ENCODE peak calls at places on chromosome 6, in four cellular contexts. F, A, W and R are unnamed samples.

GRCh38 chr6:50049829-50050228 is at the start of gene DEFB112:
- DNase-seq in F (no peak), A (no peak), W (no peak), R (no peak)

GRCh38 chr6:48701572-48701971 is 590.6 kb upstream of the PTCHD4 start:
- DNase-seq in F (no peak), A (no peak), W (no peak), R (no peak)

GRCh38 chr6:42787018-42787611 is 5.3 kb downstream of the BICRAL start:
- DNase-seq in F (no peak), A (no peak), W (no peak), R (no peak)

GRCh38 chr6:35392773-35393672 is 50.7 kb downstream of the PPARD start:
- DNase-seq in F (peak), A (no peak), W (no peak), R (no peak)

GRCh38 chr6:89313006-89313405 is 2.1 kb downstream of the GABRR2 start:
- DNase-seq in F (no peak), A (no peak), W (no peak), R (peak)

GRCh38 chr6:84082693-84083265 is 49.2 kb downstream of the MRAP2 start:
- DNase-seq in F (no peak), A (no peak), W (no peak), R (no peak)

GRCh38 chr6:64294034-64294433 is 658.4 kb downstream of the PHF3 start:
- DNase-seq in F (no peak), A (no peak), W (no peak), R (no peak)

GRCh38 chr6:161919711-161920110 is 645.9 kb upstream of the AGPAT4 start:
- DNase-seq in F (no peak), A (no peak), W (no peak), R (no peak)

GRCh38 chr6:38283734-38284362 is 355.9 kb downstream of the BTBD9 start:
- DNase-seq in F (no peak), A (no peak), W (no peak), R (no peak)

GRCh38 chr6:97841763-97842162 is 558.7 kb upstream of the MMS22L start:
- DNase-seq in F (no peak), A (no peak), W (no peak), R (no peak)

GRCh38 chr6:37612475-37612874 is 85.2 kb downstream of the MDGA1 start:
- DNase-seq in F (no peak), A (no peak), W (no peak), R (no peak)

GRCh38 chr6:37516076-37516919 is 16.6 kb upstream of the CCDC167 start:
- DNase-seq in F (peak), A (peak), W (no peak), R (peak)

GRCh38 chr6:107849325-107849724 is 25.2 kb upstream of the SCML4 start:
- DNase-seq in F (no peak), A (no peak), W (no peak), R (no peak)

DNA sequence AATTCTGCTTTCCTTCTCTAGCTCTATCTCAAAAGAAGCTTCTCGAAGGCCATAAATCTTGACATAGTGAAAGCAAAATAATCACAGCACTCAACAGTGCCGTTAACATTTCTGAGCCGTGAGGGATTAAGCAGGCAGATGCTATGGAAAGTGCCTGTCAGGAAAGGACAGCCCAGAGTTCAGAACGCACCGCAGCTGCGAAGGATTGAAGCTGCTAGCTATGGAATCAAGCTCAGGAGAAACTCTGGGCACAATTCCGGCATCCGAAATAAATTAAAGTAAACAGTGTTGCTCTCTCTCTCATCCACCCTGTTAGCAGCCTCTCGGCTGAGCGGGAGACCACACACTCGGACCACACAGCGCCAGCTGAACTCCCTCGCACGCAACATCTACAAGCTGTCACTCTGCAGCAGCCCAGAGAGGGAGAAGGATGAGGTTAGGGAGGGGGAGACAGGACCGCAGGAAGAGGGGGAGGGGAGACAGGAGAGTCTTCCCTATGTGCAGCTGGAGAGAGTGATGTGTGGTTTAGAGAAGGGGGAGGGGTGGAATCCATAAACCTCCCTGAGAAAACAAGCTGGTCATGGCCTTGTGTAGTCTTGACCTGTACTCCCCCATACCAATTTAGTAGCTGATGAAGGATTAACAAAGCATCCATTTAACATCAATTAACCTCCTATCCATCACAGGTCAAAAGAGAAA is 9.0 kb downstream of the EXOC2 start:
- DNase-seq in F (no peak), A (no peak), W (no peak), R (peak)
- H3K4me3 ChIP-seq in F (no peak), A (peak), W (no peak), R (no peak)

DNA sequence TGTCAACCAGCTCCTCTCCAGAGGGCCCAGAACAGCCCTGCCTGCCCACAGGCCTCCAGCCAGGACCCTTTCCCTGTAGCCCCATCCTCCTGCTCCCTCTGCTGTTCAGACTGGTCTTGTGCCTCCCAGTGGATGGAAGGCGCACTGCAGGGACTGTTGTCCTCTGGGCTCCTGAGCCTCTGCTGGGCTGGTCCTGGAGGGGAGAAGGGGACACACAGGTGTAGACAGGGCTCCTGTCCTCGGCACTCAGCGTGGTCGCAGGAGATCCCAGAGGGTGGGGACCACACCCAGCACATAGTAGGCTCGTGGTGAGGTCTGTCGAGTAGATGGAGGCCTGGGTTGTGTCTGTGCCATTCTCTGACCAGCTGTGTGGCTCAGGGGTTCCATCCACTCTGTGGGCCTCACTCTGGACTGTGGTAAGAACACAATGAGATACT is 11.5 kb downstream of the ITPR3 start:
- DNase-seq in F (peak), A (no peak), W (peak), R (peak)
- TF ChIP-seq PBX3 in F (no peak), A (no peak), W (no peak), R (no peak)

DNA sequence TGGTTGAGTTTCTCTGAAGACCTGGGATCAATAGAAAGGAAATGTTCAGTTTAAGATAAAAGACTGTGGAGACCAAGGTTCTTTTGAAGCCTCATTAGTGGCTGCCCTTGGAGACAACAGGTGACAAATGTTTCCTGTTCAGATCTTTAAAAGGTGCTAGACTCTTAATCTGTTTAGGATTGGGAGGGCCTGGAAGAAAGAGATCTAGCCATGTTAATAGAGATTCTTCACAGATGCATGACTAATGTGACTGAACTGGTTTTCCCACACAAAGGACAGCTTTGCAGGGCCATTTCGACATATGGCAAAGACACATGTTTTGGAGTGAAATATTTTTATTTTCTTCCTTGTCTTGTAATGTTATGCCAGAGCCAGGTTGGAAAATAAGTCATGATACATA is 82.2 kb downstream of the WDR27 start:
- DNase-seq in F (no peak), A (no peak), W (no peak), R (no peak)
- H3K4me3 ChIP-seq in F (no peak), A (no peak), W (no peak), R (no peak)

DNA sequence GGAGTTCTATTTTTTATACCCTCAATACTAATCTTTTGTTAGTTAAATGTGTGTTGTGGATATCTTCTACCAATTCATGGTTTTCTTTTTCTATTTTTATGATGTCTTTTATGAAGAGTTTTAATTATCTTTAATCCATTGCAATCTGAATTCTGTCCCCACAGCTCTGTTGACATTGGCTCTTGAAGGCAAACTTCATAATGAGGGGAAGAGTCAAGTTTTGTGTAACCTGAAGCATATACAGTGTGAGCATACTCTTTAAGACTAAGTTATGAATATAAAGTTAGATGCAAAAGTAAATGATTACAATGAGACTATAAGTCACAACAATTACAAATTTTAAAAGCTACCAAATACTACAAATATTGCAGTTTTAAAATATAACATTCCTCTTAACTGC is 34.2 kb downstream of the RNF217 start:
- DNase-seq in F (no peak), A (no peak), W (no peak), R (no peak)
- TF ChIP-seq PBX3 in F (no peak), A (no peak), W (no peak), R (no peak)

GRCh38 chr6:111911428-111911827 is 38.2 kb upstream of the FYN start:
- DNase-seq in F (no peak), A (no peak), W (no peak), R (no peak)

GRCh38 chr6:111914617-111915016 is 41.4 kb upstream of the FYN start:
- DNase-seq in F (no peak), A (no peak), W (no peak), R (no peak)

GRCh38 chr6:111912904-111913303 is 39.7 kb upstream of the FYN start:
- DNase-seq in F (no peak), A (no peak), W (no peak), R (no peak)

GRCh38 chr6:111909238-111909637 is 36.0 kb upstream of the FYN start:
- DNase-seq in F (no peak), A (no peak), W (no peak), R (no peak)
- H3K4me3 ChIP-seq in F (no peak), A (no peak), W (no peak), R (no peak)

GRCh38 chr6:46287681-46288080 is 116.9 kb upstream of the ENPP5 start:
- DNase-seq in F (no peak), A (no peak), W (no peak), R (no peak)

GRCh38 chr6:46288863-46289262 is 118.1 kb upstream of the ENPP5 start:
- DNase-seq in F (no peak), A (no peak), W (no peak), R (no peak)

GRCh38 chr6:46289865-46290264 is 119.1 kb upstream of the ENPP5 start:
- DNase-seq in F (no peak), A (no peak), W (no peak), R (no peak)

GRCh38 chr6:46284472-46284871 is 113.7 kb upstream of the ENPP5 start:
- DNase-seq in F (no peak), A (no peak), W (no peak), R (no peak)

DNA sequence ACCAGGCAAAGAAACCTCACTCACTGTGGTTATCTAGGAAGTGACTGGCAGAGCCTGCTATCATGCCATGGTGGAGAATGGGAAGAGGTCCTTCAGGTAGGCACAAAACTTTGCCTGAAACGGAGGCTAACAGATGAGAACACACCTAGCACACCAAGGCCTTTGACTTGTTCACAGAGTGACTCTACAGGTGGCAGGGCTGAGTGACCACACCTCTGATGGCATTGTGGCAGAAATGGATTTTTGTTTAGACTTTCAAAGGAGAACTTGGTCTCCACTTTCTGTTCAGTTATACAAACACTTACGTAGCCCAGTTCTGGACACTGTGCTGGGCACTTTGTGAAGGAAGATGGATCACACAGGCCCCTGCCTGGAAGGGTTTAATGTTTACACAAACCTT is 116.3 kb upstream of the ENPP5 start:
- DNase-seq in F (no peak), A (no peak), W (no peak), R (no peak)
- TF ChIP-seq PBX3 in F (no peak), A (no peak), W (no peak), R (no peak)

DNA sequence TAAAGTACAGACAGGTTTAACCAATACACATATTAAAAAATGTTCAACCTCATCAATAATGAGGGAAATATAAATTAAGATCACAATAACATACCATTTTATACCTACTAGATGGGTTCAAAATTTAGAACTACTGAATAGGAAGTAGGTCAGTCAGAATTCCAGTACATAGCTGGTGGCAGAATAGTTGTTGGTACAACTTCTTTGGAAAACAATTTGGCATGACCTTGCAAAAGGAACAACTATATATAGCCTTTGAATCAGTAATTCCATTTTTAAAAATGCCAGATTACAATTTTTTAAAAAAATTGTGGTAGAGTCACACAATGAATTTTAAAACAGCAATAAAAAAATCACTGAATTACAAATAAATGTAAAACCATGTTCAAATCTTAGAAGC is 165.6 kb downstream of the CDK19 start:
- DNase-seq in F (no peak), A (no peak), W (no peak), R (no peak)
- H3K4me3 ChIP-seq in F (no peak), A (no peak), W (no peak), R (no peak)

GRCh38 chr6:156502969-156503504 is 274.1 kb upstream of the ARID1B start:
- DNase-seq in F (no peak), A (no peak), W (no peak), R (no peak)
- TF ChIP-seq PBX3 in F (no peak), A (no peak), W (no peak), R (no peak)

DNA sequence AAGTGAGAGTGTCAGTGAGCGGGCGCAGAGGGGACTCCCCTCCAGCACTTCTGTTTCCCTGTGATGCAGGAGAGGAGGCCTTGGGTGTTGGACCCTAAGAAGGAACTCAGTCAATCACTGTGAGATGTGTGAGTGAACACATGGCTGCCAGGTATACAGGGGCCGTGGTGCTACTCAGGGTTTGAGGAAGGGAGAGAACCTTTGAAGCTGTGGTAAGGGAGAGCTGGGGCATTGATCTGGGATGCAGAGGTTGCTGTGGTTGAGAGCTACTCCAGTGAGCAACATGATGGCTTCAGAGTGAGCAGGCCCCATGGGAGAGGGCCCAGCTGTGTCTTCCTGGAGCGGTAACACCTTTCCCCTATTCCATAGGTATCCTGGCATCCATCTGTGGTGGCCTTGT is 99.2 kb downstream of the SLC22A3 start:
- DNase-seq in F (no peak), A (no peak), W (no peak), R (no peak)
- H3K4me3 ChIP-seq in F (no peak), A (no peak), W (no peak), R (no peak)

DNA sequence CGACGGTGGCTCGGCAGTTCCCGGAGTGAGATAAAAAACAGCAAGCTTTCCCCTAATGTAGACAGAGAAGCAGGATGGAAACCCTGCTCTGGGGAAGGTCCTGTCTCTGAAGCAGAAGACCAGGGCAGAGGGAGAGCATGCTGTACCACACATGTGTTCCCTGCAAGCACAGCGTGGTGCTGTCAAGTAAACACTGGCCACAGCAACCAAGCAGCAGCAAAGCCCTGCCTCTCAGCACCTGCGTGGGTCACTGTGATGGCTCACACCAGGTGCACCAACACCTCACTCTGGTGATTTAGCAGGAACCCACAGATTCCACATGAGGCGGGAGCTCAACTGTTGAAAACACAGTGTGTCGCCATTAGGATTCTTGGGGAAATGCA is 65.2 kb upstream of the TXNDC5 start:
- DNase-seq in F (peak), A (no peak), W (no peak), R (no peak)
- TF ChIP-seq PBX3 in F (no peak), A (no peak), W (no peak), R (no peak)